ENCODE peak calls at places on chromosomes 6 and 20, in five cellular contexts. K is CD8-positive, alpha-beta T cell; X is A673; J is CD8-positive, alpha-beta memory T cell; L is epithelial cell of prostate. S is an unnamed sample.

GRCh38 chr6:150280703-150281102 is 88.1 kb upstream of the IYD start:
- DNase-seq in X (no peak), K (no peak), L (no peak), J (no peak), S (no peak)

GRCh38 chr6:64777941-64778785 is 928.9 kb downstream of the EYS start:
- DNase-seq in K (no peak), J (no peak), L (peak), X (no peak), S (no peak)

GRCh38 chr6:2102316-2102883 is 143.0 kb downstream of the GMDS start:
- DNase-seq in K (no peak), J (no peak), X (peak), L (no peak), S (no peak)

GRCh38 chr20:13221673-13222318 is 722 bp downstream of the ISM1 start:
- DNase-seq in X (peak), L (peak), J (no peak), K (peak), S (no peak)

GRCh38 chr20:20226554-20226953 is 141.3 kb upstream of the INSM1 start:
- DNase-seq in K (no peak), L (no peak), X (no peak), J (no peak), S (no peak)

GRCh38 chr6:81171991-81172740 is 580.3 kb downstream of the TENT5A start:
- DNase-seq in J (no peak), X (no peak), K (no peak), L (no peak), S (no peak)

GRCh38 chr6:11791354-11792107 is 12.9 kb upstream of the ADTRP start:
- DNase-seq in J (no peak), X (no peak), K (no peak), L (no peak), S (no peak)

GRCh38 chr20:62927128-62927705 is 912 bp upstream of the DIDO1 start:
- DNase-seq in J (no peak), L (no peak), K (no peak), X (no peak), S (no peak)

GRCh38 chr6:52540286-52540902 is 36.5 kb downstream of the TRAM2 start:
- DNase-seq in J (no peak), X (no peak), L (no peak), K (no peak), S (no peak)

DNA sequence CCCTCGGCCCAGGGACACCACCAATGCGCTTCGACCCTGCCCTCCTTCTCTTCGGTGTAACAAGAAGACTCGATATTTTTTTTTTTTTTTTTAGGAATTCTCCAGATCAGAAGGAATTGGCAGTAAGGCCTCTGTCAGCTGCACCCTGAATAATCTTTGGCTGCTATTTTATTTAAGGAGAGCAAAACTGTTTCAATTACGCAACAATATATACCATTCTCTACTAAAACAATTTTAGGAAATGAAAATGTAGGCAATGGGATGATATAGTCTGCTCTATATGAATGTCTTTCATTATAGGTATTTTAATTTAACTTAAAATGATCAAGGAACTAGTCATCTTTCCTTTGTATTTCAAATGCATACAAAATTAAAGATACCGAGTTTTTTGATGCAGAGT is 13.3 kb downstream of the ZCCHC3 start:
- DNase-seq in L (no peak), K (no peak), J (no peak), X (no peak), S (no peak)
- H3K27ac ChIP-seq in L (peak), K (no peak), J (no peak), X (peak), S (no peak)

DNA sequence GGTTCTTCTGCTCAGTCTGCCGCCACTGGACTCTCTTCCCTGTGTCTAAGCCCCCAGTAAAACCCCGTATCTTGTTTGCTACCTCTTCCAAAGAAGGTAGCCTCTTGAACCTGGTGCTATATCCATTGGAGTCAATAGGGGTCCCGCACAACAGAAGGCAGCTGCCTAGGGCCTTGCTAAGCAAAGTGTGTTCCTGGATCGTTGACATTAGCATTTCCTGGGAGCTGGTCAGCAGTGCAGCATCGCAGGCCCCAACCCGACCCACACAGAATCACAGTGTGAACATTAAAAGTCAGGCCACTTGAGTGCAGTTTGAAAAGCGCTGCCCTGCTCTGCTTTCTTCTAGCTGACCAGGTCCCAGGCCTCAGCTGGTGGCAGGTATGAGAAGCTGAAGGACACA is 2.9 kb downstream of the ADA start:
- DNase-seq in J (no peak), X (no peak), L (no peak), K (no peak), S (no peak)
- H3K27ac ChIP-seq in J (no peak), X (no peak), L (no peak), K (no peak), S (no peak)

DNA sequence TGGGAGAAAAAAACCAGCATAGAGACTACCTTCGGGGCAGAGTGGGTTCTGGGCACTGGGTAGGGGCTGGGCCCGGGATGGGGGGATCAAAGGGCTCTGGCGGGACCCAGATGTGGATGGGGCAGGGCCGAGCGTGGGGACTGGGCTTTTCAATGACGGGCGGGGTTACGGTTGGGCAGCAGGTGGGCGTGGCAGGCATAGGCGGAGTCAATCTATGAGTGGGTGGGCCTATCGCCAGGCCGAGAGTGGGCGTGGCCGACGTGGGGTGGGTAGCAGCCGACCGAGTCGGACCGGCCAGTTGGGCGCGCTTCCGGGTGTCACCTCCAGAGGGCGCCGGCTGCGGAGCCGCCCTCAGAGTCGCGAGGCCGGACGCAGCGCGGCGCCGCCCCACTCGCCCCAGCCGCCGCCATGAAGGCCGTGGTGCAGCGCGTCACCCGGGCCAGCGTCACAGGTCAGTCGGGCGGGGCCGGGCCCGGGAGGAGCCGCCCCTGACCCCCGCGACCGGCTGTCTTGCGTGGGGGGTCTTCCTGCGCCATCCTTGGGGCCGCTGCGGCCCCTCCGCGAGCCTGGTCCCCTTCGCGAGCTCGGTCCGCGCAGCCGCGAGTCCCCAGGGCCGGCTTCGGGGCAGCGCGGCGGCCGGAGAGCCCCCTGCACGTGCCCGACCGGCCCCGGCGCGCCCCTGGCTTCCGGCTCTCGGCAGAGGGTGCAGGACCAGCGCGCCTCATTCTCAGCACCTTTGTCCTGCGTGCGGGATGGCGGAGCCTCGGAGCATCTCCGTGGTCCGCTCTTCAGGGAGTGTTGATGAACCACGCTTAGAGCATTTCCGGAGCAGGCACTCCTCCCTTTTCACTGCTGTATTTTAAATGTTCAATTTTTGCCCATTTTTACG is at the start of gene DTD1:
- DNase-seq in K (peak), J (peak), L (peak), X (peak), S (peak)
- H3K27ac ChIP-seq in K (peak), J (peak), L (peak), X (peak), S (no peak)

GRCh38 chr20:48928832-48929725 is 7.6 kb downstream of the ARFGEF2 start:
- DNase-seq in X (no peak), J (no peak), L (no peak), K (no peak), S (no peak)
- H3K27ac ChIP-seq in X (no peak), J (no peak), L (no peak), K (no peak), S (no peak)

GRCh38 chr6:6699741-6700367 is 111.3 kb downstream of the LY86 start:
- DNase-seq in X (peak), K (no peak), J (no peak), L (peak), S (no peak)
- H3K27ac ChIP-seq in X (no peak), K (no peak), J (no peak), L (peak), S (no peak)

GRCh38 chr6:136625293-136625692 is 75.1 kb upstream of the MAP7 start:
- DNase-seq in L (no peak), K (no peak), X (no peak), J (no peak), S (no peak)
- H3K27ac ChIP-seq in L (no peak), K (no peak), X (no peak), J (no peak), S (no peak)

GRCh38 chr6:34144581-34145160 is 1.2 kb downstream of the GRM4 start:
- DNase-seq in L (no peak), J (no peak), K (no peak), X (no peak), S (no peak)

GRCh38 chr6:34143884-34144580 is 1.9 kb downstream of the GRM4 start:
- DNase-seq in K (peak), L (no peak), J (no peak), X (peak), S (no peak)

GRCh38 chr6:34146021-34146782 is at the start of gene GRM4:
- DNase-seq in K (no peak), X (no peak), L (no peak), J (no peak), S (no peak)

GRCh38 chr6:34146801-34147592 is 1.1 kb upstream of the GRM4 start:
- DNase-seq in X (no peak), L (no peak), J (no peak), K (no peak), S (no peak)

DNA sequence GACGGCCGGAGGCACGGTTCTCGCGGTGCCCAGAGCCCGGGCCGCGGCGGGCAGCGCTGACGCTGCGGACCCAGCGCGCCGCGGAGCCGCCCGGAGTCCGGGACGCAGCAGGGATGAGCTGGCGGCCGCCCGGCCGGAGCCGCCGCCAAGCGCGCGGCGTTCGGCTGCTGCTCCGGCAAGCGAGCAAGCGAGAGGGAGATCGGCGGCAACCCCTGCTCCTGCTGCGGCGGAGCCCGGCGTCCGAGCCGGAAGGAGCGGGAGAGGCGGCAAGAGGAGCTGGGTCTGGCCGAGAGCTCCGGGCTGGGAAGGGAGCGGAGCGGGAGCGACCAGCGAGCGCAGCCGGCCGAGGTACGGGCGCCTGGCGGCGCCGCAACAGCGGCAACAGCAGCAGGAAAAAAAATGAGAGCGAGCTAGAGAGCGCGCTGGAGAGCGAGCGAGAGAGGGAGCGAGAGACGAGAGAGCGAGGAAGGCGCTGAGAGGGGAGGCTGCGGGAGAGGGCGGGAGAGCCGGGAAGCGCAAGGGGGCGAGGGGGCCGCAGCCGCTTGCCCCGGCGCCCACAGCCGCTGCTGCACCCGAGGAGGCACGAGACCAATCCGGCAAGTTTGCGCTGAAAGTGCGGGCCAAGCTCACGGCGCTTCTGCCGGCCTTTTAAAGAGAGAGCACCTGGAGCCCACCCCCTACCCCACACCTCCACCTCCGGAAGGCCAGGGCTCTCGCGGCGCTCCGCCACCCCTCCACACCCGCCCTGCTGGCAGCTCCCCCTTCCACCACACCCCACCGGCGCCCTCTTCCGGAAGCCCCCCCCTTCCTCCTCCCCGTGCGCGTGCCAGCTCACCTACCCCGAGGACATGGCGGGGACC is 496 bp downstream of the GRM4 start:
- DNase-seq in K (peak), J (no peak), X (peak), L (no peak), S (no peak)
- H3K27ac ChIP-seq in K (no peak), J (no peak), X (no peak), L (no peak), S (no peak)

GRCh38 chr20:50099565-50099991 is 13.4 kb downstream of the UBE2V1 start:
- DNase-seq in X (no peak), L (no peak), K (no peak), J (no peak), S (no peak)

GRCh38 chr20:50096237-50096636 is 16.7 kb downstream of the UBE2V1 start:
- DNase-seq in J (no peak), K (no peak), L (no peak), X (no peak), S (no peak)

GRCh38 chr20:50100552-50100951 is 12.4 kb downstream of the UBE2V1 start:
- DNase-seq in J (no peak), X (no peak), K (no peak), L (no peak), S (no peak)

GRCh38 chr20:50099121-50099520 is 13.8 kb downstream of the UBE2V1 start:
- DNase-seq in X (no peak), L (no peak), J (no peak), K (no peak), S (no peak)

GRCh38 chr20:50098259-50098658 is 14.7 kb downstream of the UBE2V1 start:
- DNase-seq in J (no peak), K (no peak), L (no peak), X (no peak), S (no peak)
- H3K27ac ChIP-seq in J (no peak), K (no peak), L (peak), X (peak), S (no peak)

S was measured in iPS DF 6.9.